ENCODE peak calls at places on chromosomes 12 and 14, in six cellular contexts. One of them, this sample, is unnamed.

GRCh38 chr12:115163710-115164109 is 479.7 kb upstream of the TBX3 start:
- DNase-seq in heart right ventricle: no peak
- DNase-seq in BE2C: no peak
- DNase-seq in stomach: no peak
- DNase-seq in neural progenitor cell: peak; percentile 86
- DNase-seq in right lobe of liver: no peak
- DNase-seq in this sample: no peak

GRCh38 chr12:108381793-108382436 is 42.8 kb upstream of the CMKLR1 start:
- DNase-seq in heart right ventricle: no peak
- DNase-seq in BE2C: no peak
- DNase-seq in stomach: no peak
- DNase-seq in neural progenitor cell: peak; percentile 84
- DNase-seq in right lobe of liver: no peak
- DNase-seq in this sample: no peak

GRCh38 chr14:100902792-100903191 is 730 bp downstream of the RTL1 start:
- DNase-seq in heart right ventricle: no peak
- DNase-seq in BE2C: peak; percentile 62
- DNase-seq in stomach: no peak
- DNase-seq in neural progenitor cell: peak; percentile 64
- DNase-seq in right lobe of liver: no peak
- DNase-seq in this sample: no peak

GRCh38 chr12:57332646-57333312 is 81.8 kb upstream of the STAC3 start:
- DNase-seq in heart right ventricle: no peak
- DNase-seq in BE2C: no peak
- DNase-seq in stomach: no peak
- DNase-seq in neural progenitor cell: no peak
- DNase-seq in right lobe of liver: no peak
- DNase-seq in this sample: no peak

GRCh38 chr12:124480469-124481256 is 86.7 kb downstream of the NCOR2 start:
- DNase-seq in heart right ventricle: no peak
- DNase-seq in BE2C: peak; percentile 87
- DNase-seq in stomach: peak; percentile 69
- DNase-seq in neural progenitor cell: no peak
- DNase-seq in right lobe of liver: no peak
- DNase-seq in this sample: peak; percentile 61

GRCh38 chr12:116266220-116266619 is 11.3 kb downstream of the MED13L start:
- DNase-seq in heart right ventricle: no peak
- DNase-seq in BE2C: no peak
- DNase-seq in stomach: no peak
- DNase-seq in neural progenitor cell: peak; percentile 43
- DNase-seq in right lobe of liver: no peak
- DNase-seq in this sample: no peak

GRCh38 chr12:104503191-104503590 is 46.4 kb downstream of the CHST11 start:
- DNase-seq in heart right ventricle: no peak
- DNase-seq in BE2C: no peak
- DNase-seq in stomach: no peak
- DNase-seq in neural progenitor cell: no peak
- DNase-seq in right lobe of liver: no peak
- DNase-seq in this sample: no peak

GRCh38 chr14:60602312-60602711 is 47.0 kb downstream of the SIX1 start:
- DNase-seq in heart right ventricle: no peak
- DNase-seq in BE2C: no peak
- DNase-seq in stomach: no peak
- DNase-seq in neural progenitor cell: no peak
- DNase-seq in right lobe of liver: no peak
- DNase-seq in this sample: no peak

GRCh38 chr12:106736051-106736957 is 38.2 kb upstream of the RIC8B start:
- DNase-seq in heart right ventricle: no peak
- DNase-seq in BE2C: peak; percentile 44
- DNase-seq in stomach: no peak
- DNase-seq in neural progenitor cell: no peak
- DNase-seq in right lobe of liver: no peak
- DNase-seq in this sample: no peak

GRCh38 chr14:65260786-65261185 is 151.7 kb upstream of the FUT8 start:
- DNase-seq in heart right ventricle: no peak
- DNase-seq in BE2C: no peak
- DNase-seq in stomach: no peak
- DNase-seq in neural progenitor cell: no peak
- DNase-seq in right lobe of liver: no peak
- DNase-seq in this sample: no peak

GRCh38 chr12:132108211-132108832 is 35.8 kb downstream of the DDX51 start:
- DNase-seq in heart right ventricle: no peak
- DNase-seq in BE2C: no peak
- DNase-seq in stomach: no peak
- DNase-seq in neural progenitor cell: peak; percentile 83
- DNase-seq in right lobe of liver: no peak
- DNase-seq in this sample: no peak

GRCh38 chr12:123707466-123707865 is 4.7 kb upstream of the ATP6V0A2 start:
- DNase-seq in heart right ventricle: no peak
- DNase-seq in BE2C: no peak
- DNase-seq in stomach: no peak
- DNase-seq in neural progenitor cell: no peak
- DNase-seq in right lobe of liver: no peak
- DNase-seq in this sample: no peak

GRCh38 chr12:129385637-129385990 is 518.2 kb downstream of the TMEM132D start:
- DNase-seq in heart right ventricle: no peak
- DNase-seq in BE2C: no peak
- DNase-seq in stomach: no peak
- DNase-seq in neural progenitor cell: no peak
- DNase-seq in right lobe of liver: no peak
- DNase-seq in this sample: no peak

GRCh38 chr14:92425101-92425500 is 88.5 kb upstream of the RIN3 start:
- DNase-seq in heart right ventricle: no peak
- DNase-seq in BE2C: no peak
- DNase-seq in stomach: no peak
- DNase-seq in neural progenitor cell: no peak
- DNase-seq in right lobe of liver: no peak
- DNase-seq in this sample: no peak

GRCh38 chr12:13097526-13097925 is 5.9 kb downstream of the GSG1 start:
- DNase-seq in heart right ventricle: no peak
- DNase-seq in BE2C: no peak
- DNase-seq in stomach: no peak
- DNase-seq in neural progenitor cell: no peak
- DNase-seq in right lobe of liver: no peak
- DNase-seq in this sample: no peak

GRCh38 chr12:6452245-6452731 is 446 bp downstream of the TAPBPL start:
- DNase-seq in heart right ventricle: peak; percentile 58
- DNase-seq in BE2C: no peak
- DNase-seq in stomach: peak; percentile 50
- DNase-seq in neural progenitor cell: peak; percentile 14
- DNase-seq in right lobe of liver: peak; percentile 67
- DNase-seq in this sample: no peak

GRCh38 chr14:90759370-90760054 is 56.7 kb downstream of the TTC7B start:
- DNase-seq in heart right ventricle: no peak
- DNase-seq in BE2C: no peak
- DNase-seq in stomach: peak; percentile 43
- DNase-seq in neural progenitor cell: no peak
- DNase-seq in right lobe of liver: peak; percentile 34
- DNase-seq in this sample: no peak

GRCh38 chr12:107564946-107565345 is 120.7 kb upstream of the PWP1 start:
- DNase-seq in heart right ventricle: no peak
- DNase-seq in BE2C: peak; percentile 47
- DNase-seq in stomach: no peak
- DNase-seq in neural progenitor cell: peak; percentile 64
- DNase-seq in right lobe of liver: no peak
- DNase-seq in this sample: no peak

GRCh38 chr12:1812650-1813302 is 7.6 kb upstream of the LRTM2 start:
- DNase-seq in heart right ventricle: peak; percentile 28
- DNase-seq in BE2C: no peak
- DNase-seq in stomach: peak; percentile 39
- DNase-seq in neural progenitor cell: no peak
- DNase-seq in right lobe of liver: no peak
- DNase-seq in this sample: peak; percentile 56

GRCh38 chr14:64816221-64816783 is 63.4 kb downstream of the SPTB start:
- DNase-seq in heart right ventricle: no peak
- DNase-seq in BE2C: no peak
- DNase-seq in stomach: no peak
- DNase-seq in neural progenitor cell: no peak
- DNase-seq in right lobe of liver: no peak
- DNase-seq in this sample: no peak

GRCh38 chr12:80101126-80101525 is 1.8 kb downstream of the OTOGL start:
- DNase-seq in heart right ventricle: no peak
- DNase-seq in BE2C: no peak
- DNase-seq in stomach: no peak
- DNase-seq in neural progenitor cell: no peak
- DNase-seq in right lobe of liver: no peak
- DNase-seq in this sample: no peak

GRCh38 chr14:75579882-75580281 is 1.5 kb downstream of the FLVCR2 start:
- DNase-seq in heart right ventricle: peak; percentile 29
- DNase-seq in BE2C: no peak
- DNase-seq in stomach: no peak
- DNase-seq in neural progenitor cell: no peak
- DNase-seq in right lobe of liver: peak; percentile 78
- DNase-seq in this sample: no peak

GRCh38 chr14:54893151-54893760 is 9.4 kb downstream of the GCH1 start:
- DNase-seq in heart right ventricle: peak; percentile 45
- DNase-seq in BE2C: peak; percentile 55
- DNase-seq in stomach: no peak
- DNase-seq in neural progenitor cell: peak; percentile 51
- DNase-seq in right lobe of liver: no peak
- DNase-seq in this sample: no peak

GRCh38 chr12:10936495-10936894 is 2.6 kb downstream of the TAS2R14 start:
- DNase-seq in heart right ventricle: no peak
- DNase-seq in BE2C: no peak
- DNase-seq in stomach: no peak
- DNase-seq in neural progenitor cell: no peak
- DNase-seq in right lobe of liver: no peak
- DNase-seq in this sample: no peak

GRCh38 chr12:32139064-32139421 is 32.4 kb downstream of the BICD1 start:
- DNase-seq in heart right ventricle: peak; percentile 11
- DNase-seq in BE2C: no peak
- DNase-seq in stomach: no peak
- DNase-seq in neural progenitor cell: peak; percentile 24
- DNase-seq in right lobe of liver: no peak
- DNase-seq in this sample: no peak

GRCh38 chr14:100440758-100441203 is 117.6 kb downstream of the SLC25A47 start:
- DNase-seq in heart right ventricle: no peak
- DNase-seq in BE2C: peak; percentile 82
- DNase-seq in stomach: no peak
- DNase-seq in neural progenitor cell: no peak
- DNase-seq in right lobe of liver: no peak
- DNase-seq in this sample: no peak

GRCh38 chr12:57240069-57240921 is 10.7 kb downstream of the STAC3 start:
- DNase-seq in heart right ventricle: no peak
- DNase-seq in BE2C: peak; percentile 59
- DNase-seq in stomach: peak; percentile 52
- DNase-seq in neural progenitor cell: peak; percentile 68
- DNase-seq in right lobe of liver: no peak
- DNase-seq in this sample: peak; percentile 79

GRCh38 chr12:130803707-130804106 is 35.3 kb downstream of the STX2 start:
- DNase-seq in heart right ventricle: no peak
- DNase-seq in BE2C: no peak
- DNase-seq in stomach: no peak
- DNase-seq in neural progenitor cell: no peak
- DNase-seq in right lobe of liver: no peak
- DNase-seq in this sample: no peak

GRCh38 chr12:91923864-91924263 is 221.8 kb downstream of the BTG1 start:
- DNase-seq in heart right ventricle: no peak
- DNase-seq in BE2C: no peak
- DNase-seq in stomach: no peak
- DNase-seq in neural progenitor cell: no peak
- DNase-seq in right lobe of liver: no peak
- DNase-seq in this sample: no peak

GRCh38 chr14:58092231-58092630 is 59.8 kb downstream of the ARMH4 start:
- DNase-seq in heart right ventricle: no peak
- DNase-seq in BE2C: no peak
- DNase-seq in stomach: no peak
- DNase-seq in neural progenitor cell: no peak
- DNase-seq in right lobe of liver: no peak
- DNase-seq in this sample: no peak

GRCh38 chr12:80778005-80778541 is 61.4 kb downstream of the MYF5 start:
- DNase-seq in heart right ventricle: peak; percentile 57
- DNase-seq in BE2C: peak; percentile 83
- DNase-seq in stomach: peak; percentile 33
- DNase-seq in neural progenitor cell: no peak
- DNase-seq in right lobe of liver: peak; percentile 83
- DNase-seq in this sample: no peak

DNA sequence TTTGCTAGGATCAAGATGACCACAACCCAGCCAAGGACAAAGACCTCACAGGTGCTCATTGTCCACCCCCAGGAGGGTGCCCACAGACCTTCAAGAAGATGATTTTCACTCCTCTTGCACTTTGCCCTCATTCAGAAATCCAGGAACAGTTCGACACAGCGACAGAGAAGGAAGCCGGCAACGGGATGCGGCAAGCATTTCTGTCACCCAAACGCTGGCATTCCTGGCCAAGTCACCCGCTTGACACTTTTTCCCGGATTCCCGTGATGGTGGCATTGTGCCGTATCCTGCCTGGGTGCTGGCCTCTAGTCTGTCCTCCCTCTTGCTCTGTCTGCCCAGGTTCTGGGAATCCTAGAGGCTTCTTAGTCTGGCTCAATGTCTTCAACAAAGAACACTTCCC is 770.4 kb upstream of the ALG10B start:
- DNase-seq in heart right ventricle: no peak
- DNase-seq in BE2C: no peak
- DNase-seq in stomach: no peak
- DNase-seq in neural progenitor cell: no peak
- DNase-seq in right lobe of liver: no peak
- DNase-seq in this sample: no peak
- H3K27me3 ChIP-seq in heart right ventricle: no peaks in the 10 kb centered on the region
- H3K27me3 ChIP-seq in BE2C: no peaks in the 10 kb centered on the region
- H3K27me3 ChIP-seq in stomach: no peaks in the 10 kb centered on the region
- H3K27me3 ChIP-seq in neural progenitor cell: no peaks in the 10 kb centered on the region
- H3K27me3 ChIP-seq in right lobe of liver: no peaks in the 10 kb centered on the region
- H3K27me3 ChIP-seq in this sample: no peaks in the 10 kb centered on the region

DNA sequence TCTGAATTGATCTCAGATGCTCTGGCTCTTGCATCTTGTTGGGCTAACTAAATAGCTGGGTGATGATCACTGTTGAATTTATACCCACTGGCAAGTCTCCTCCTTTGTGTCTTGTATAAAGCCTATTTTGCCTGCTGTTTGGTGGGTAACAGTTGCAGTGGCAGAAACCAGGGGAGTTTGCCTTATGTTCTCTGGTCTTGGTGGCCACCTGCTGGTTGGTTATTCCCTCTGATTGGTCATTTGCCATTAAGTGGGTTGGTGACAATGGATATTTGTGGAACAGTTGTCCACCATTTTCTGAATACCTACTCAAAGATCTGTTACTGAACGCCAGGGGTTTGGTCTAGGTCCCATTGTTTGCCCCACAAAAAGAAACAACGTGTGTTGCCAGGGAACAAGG is 52.1 kb downstream of the AVPR1A start:
- DNase-seq in heart right ventricle: no peak
- DNase-seq in BE2C: no peak
- DNase-seq in stomach: no peak
- DNase-seq in neural progenitor cell: peak; percentile 5
- DNase-seq in right lobe of liver: no peak
- DNase-seq in this sample: no peak
- TF ChIP-seq CTCF in heart right ventricle: no peak
- TF ChIP-seq CTCF in BE2C: peak; percentile 9
- TF ChIP-seq CTCF in stomach: no peak
- TF ChIP-seq CTCF in neural progenitor cell: no peak
- TF ChIP-seq CTCF in right lobe of liver: peak; percentile 31
- TF ChIP-seq CTCF in this sample: no peak

GRCh38 chr12:53793221-53793620 is 41.4 kb upstream of the CISTR start:
- DNase-seq in heart right ventricle: no peak
- DNase-seq in BE2C: no peak
- DNase-seq in stomach: no peak
- DNase-seq in neural progenitor cell: no peak
- DNase-seq in right lobe of liver: no peak
- DNase-seq in this sample: no peak
- H3K27me3 ChIP-seq in heart right ventricle: peaks cover 35% of the 10 kb centered on the region
- H3K27me3 ChIP-seq in BE2C: peaks cover 67% of the 10 kb centered on the region
- H3K27me3 ChIP-seq in stomach: peaks cover 85% of the 10 kb centered on the region
- H3K27me3 ChIP-seq in neural progenitor cell: peaks cover 93% of the 10 kb centered on the region
- H3K27me3 ChIP-seq in right lobe of liver: no peaks in the 10 kb centered on the region
- H3K27me3 ChIP-seq in this sample: peaks cover 27% of the 10 kb centered on the region

GRCh38 chr14:95915326-95915725 is 38.7 kb downstream of the TUNAR start:
- DNase-seq in heart right ventricle: no peak
- DNase-seq in BE2C: no peak
- DNase-seq in stomach: no peak
- DNase-seq in neural progenitor cell: peak; percentile 37
- DNase-seq in right lobe of liver: no peak
- DNase-seq in this sample: no peak
- TF ChIP-seq CTCF in heart right ventricle: no peak
- TF ChIP-seq CTCF in BE2C: no peak
- TF ChIP-seq CTCF in stomach: no peak
- TF ChIP-seq CTCF in neural progenitor cell: no peak
- TF ChIP-seq CTCF in right lobe of liver: no peak
- TF ChIP-seq CTCF in this sample: no peak